ENCODE peak calls at places on chromosomes 2 and 18, in five cellular contexts. Y is astrocyte of the cerebellum; Q is upper lobe of right lung; F is CD8-positive, alpha-beta T cell; C is heart right ventricle. T is an unnamed sample.
A peak's percentile ranks its signal among the peaks of the same experiment; 100 is the strongest.

GRCh38 chr18:8389391-8390340 is 219.6 kb upstream of the RAB12 start:
- DNase-seq in Q (peak; percentile 82), F (no peak), C (peak; percentile 59), Y (peak; percentile 74), T (peak; percentile 48)

GRCh38 chr2:148670773-148671172 is 26.2 kb downstream of the EPC2 start:
- DNase-seq in Y (no peak), F (no peak), C (no peak), Q (no peak), T (no peak)

GRCh38 chr2:119407430-119408220 is 24.0 kb upstream of the TMEM37 start:
- DNase-seq in Q (no peak), F (peak; percentile 14), C (peak; percentile 61), Y (peak; percentile 45), T (peak; percentile 45)

GRCh38 chr2:146081459-146081858 is 1561.5 kb upstream of the ZEB2 start:
- DNase-seq in F (no peak), Y (no peak), C (no peak), Q (no peak), T (no peak)

GRCh38 chr2:176774768-176775453 is 437.7 kb upstream of the HNRNPA3 start:
- DNase-seq in C (no peak), Q (no peak), F (no peak), Y (no peak), T (no peak)

GRCh38 chr2:219213026-219213415 is 5.7 kb downstream of the ABCB6 start:
- DNase-seq in F (no peak), Y (no peak), Q (no peak), C (no peak), T (no peak)

GRCh38 chr2:54429055-54429454 is 27.1 kb upstream of the SPTBN1 start:
- DNase-seq in F (no peak), Q (no peak), C (no peak), Y (no peak), T (no peak)

GRCh38 chr2:109428281-109428680 is 185.5 kb downstream of the SEPTIN10 start:
- DNase-seq in C (no peak), F (no peak), Q (no peak), Y (no peak), T (no peak)

GRCh38 chr18:43774497-43774896 is 497.2 kb upstream of the SYT4 start:
- DNase-seq in Q (no peak), Y (no peak), F (no peak), C (no peak), T (no peak)

GRCh38 chr2:127158614-127159290 is 51.8 kb upstream of the BIN1 start:
- DNase-seq in C (no peak), F (no peak), Y (no peak), Q (no peak), T (no peak)

GRCh38 chr18:77529492-77529891 is 279.8 kb downstream of the GALR1 start:
- DNase-seq in Q (no peak), C (no peak), Y (no peak), F (no peak), T (no peak)

GRCh38 chr2:144162652-144163051 is 357.3 kb downstream of the ZEB2 start:
- DNase-seq in Q (no peak), Y (no peak), C (no peak), F (peak; percentile 52), T (peak; percentile 14)

GRCh38 chr2:49988301-49988700 is 834.0 kb upstream of the FSHR start:
- DNase-seq in Y (no peak), F (no peak), Q (no peak), C (no peak), T (no peak)

GRCh38 chr2:85516649-85517389 is 22.1 kb upstream of the MAT2A start:
- DNase-seq in C (no peak), F (no peak), Q (no peak), Y (no peak), T (no peak)

GRCh38 chr2:22942441-22942840 is 442.5 kb upstream of the KLHL29 start:
- DNase-seq in Q (no peak), Y (no peak), C (no peak), F (no peak), T (no peak)

GRCh38 chr18:75067996-75068645 is 140.8 kb downstream of the PTGR3 start:
- DNase-seq in F (no peak), C (no peak), Q (no peak), Y (no peak), T (no peak)

GRCh38 chr2:163757811-163758210 is 22.0 kb upstream of the FIGN start:
- DNase-seq in Q (no peak), C (no peak), F (no peak), Y (no peak), T (no peak)

GRCh38 chr2:151269798-151270568 is 8.3 kb upstream of the RBM43 start:
- DNase-seq in Y (no peak), Q (no peak), C (no peak), F (no peak), T (no peak)

GRCh38 chr2:27072950-27073349 is 1.5 kb upstream of the OST4 start:
- DNase-seq in F (no peak), C (no peak), Q (no peak), Y (peak; percentile 63), T (no peak)

GRCh38 chr2:29143657-29144056 is 28.4 kb downstream of the CLIP4 start:
- DNase-seq in Y (no peak), Q (no peak), F (no peak), C (no peak), T (no peak)

GRCh38 chr2:240163844-240164574 is 23.6 kb upstream of the OTOS start:
- DNase-seq in C (no peak), Q (no peak), F (no peak), Y (no peak), T (no peak)

GRCh38 chr2:72147303-72147970 is at the start of gene CYP26B1:
- DNase-seq in C (no peak), Q (peak; percentile 64), F (no peak), Y (no peak), T (no peak)

GRCh38 chr2:24819442-24820174 is 26.4 kb downstream of the CENPO start:
- DNase-seq in F (no peak), Y (no peak), Q (no peak), C (no peak), T (no peak)

GRCh38 chr2:146324954-146325353 is 1519.9 kb upstream of the ACVR2A start:
- DNase-seq in Y (no peak), F (no peak), Q (no peak), C (no peak), T (no peak)

GRCh38 chr18:37582306-37582705 is 16.7 kb upstream of the CELF4 start:
- DNase-seq in C (no peak), Y (no peak), Q (no peak), F (no peak), T (no peak)

GRCh38 chr2:217897816-217898806 is 104.7 kb downstream of the TNS1 start:
- DNase-seq in C (no peak), Q (peak; percentile 93), F (no peak), Y (no peak), T (no peak)

GRCh38 chr2:230671117-230671516 is 41.5 kb upstream of the CAB39 start:
- DNase-seq in Y (no peak), F (no peak), Q (no peak), C (no peak), T (peak; percentile 49)

GRCh38 chr2:229160180-229160579 is 110.9 kb downstream of the PID1 start:
- DNase-seq in Q (no peak), C (no peak), F (no peak), Y (no peak), T (no peak)

GRCh38 chr2:234682492-234683228 is 185.8 kb upstream of the ARL4C start:
- DNase-seq in Y (no peak), Q (no peak), C (no peak), F (no peak), T (no peak)

GRCh38 chr2:46716806-46717732 is 198.5 kb downstream of the MCFD2 start:
- DNase-seq in C (no peak), F (no peak), Y (peak; percentile 82), Q (no peak), T (no peak)

GRCh38 chr2:207385903-207386302 is 143.9 kb upstream of the CREB1 start:
- DNase-seq in Q (no peak), F (no peak), C (no peak), Y (peak; percentile 23), T (no peak)

GRCh38 chr2:48227617-48228344 is 302.2 kb upstream of the STON1 start:
- DNase-seq in Q (no peak), C (no peak), Y (no peak), F (no peak), T (no peak)

GRCh38 chr2:44598731-44599529 is 237.2 kb downstream of the CAMKMT start:
- DNase-seq in Q (no peak), F (no peak), C (no peak), Y (no peak), T (no peak)

GRCh38 chr2:44602446-44602845 is 240.7 kb downstream of the CAMKMT start:
- DNase-seq in Q (no peak), Y (no peak), F (no peak), C (no peak), T (no peak)

GRCh38 chr2:44596537-44597320 is 235.0 kb downstream of the CAMKMT start:
- DNase-seq in F (no peak), Q (no peak), C (no peak), Y (no peak), T (no peak)

DNA sequence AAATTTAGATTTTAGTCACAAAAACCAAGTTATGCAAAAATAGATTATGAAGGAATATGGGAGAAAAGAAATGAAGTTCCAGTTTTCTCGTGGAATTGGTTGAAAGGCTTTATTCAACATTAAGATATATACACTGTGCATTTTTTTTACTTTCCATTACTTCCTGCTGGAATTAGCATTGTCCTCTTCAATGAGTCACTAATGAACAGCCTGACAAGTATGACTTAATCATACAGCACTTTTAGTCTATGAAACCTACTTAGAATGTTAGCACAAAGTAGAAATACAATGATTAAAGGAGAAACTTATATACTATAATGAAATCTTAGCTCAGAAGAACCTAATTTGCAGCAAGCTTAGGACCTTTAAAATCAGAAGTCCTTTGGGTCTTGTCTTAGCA is 236.6 kb downstream of the CAMKMT start:
- DNase-seq in Y (no peak), C (no peak), Q (no peak), F (no peak), T (no peak)
- H3K4me3 ChIP-seq in Y (no peak overlapping the region), C (no peak overlapping the region), Q (no peak overlapping the region), F (no peak overlapping the region), T (no peak overlapping the region)

GRCh38 chr2:238230699-238231098 is 9.1 kb downstream of the HES6 start:
- DNase-seq in Y (no peak), Q (no peak), C (no peak), F (no peak), T (no peak)
- H3K4me3 ChIP-seq in Y (no peak overlapping the region), Q (peak overlapping the region; percentile 68), C (no peak overlapping the region), F (peak overlapping the region; percentile 79), T (no peak overlapping the region)

GRCh38 chr18:55419939-55420664 is 167.9 kb downstream of the TCF4 start:
- DNase-seq in Y (no peak), F (no peak), C (no peak), Q (no peak), T (no peak)

GRCh38 chr18:55422456-55423185 is 165.4 kb downstream of the TCF4 start:
- DNase-seq in Y (no peak), F (no peak), C (peak; percentile 82), Q (no peak), T (no peak)

GRCh38 chr18:55420977-55421611 is 166.9 kb downstream of the TCF4 start:
- DNase-seq in F (no peak), Q (no peak), Y (no peak), C (no peak), T (no peak)

GRCh38 chr18:55420665-55420964 is 167.4 kb downstream of the TCF4 start:
- DNase-seq in F (no peak), C (no peak), Q (no peak), Y (no peak), T (no peak)

GRCh38 chr18:55421612-55422381 is 166.2 kb downstream of the TCF4 start:
- DNase-seq in Y (no peak), Q (no peak), C (peak; percentile 29), F (no peak), T (no peak)
- H3K4me3 ChIP-seq in Y (peak overlapping the region; percentile 38), Q (peak overlapping the region; percentile 39), C (peak overlapping the region; percentile 46), F (no peak overlapping the region), T (no peak overlapping the region)

GRCh38 chr18:62576858-62577512 is 54.2 kb downstream of the ZCCHC2 start:
- DNase-seq in Q (no peak), C (no peak), Y (no peak), F (no peak), T (no peak)
- H3K4me3 ChIP-seq in Q (no peak overlapping the region), C (no peak overlapping the region), Y (no peak overlapping the region), F (no peak overlapping the region), T (no peak overlapping the region)